ENCODE peak calls at places on chromosomes 2 and 18, in six cellular contexts. N is Peyer's patch, Q is fibroblast of lung, A is astrocyte, E is hepatocyte, J is adrenal gland. X is an unnamed sample.

GRCh38 chr2:95034221-95034620 is 8.7 kb downstream of the MAL start:
- DNase-seq in J (no peak), E (no peak), A (no peak), Q (peak), N (no peak), X (no peak)

GRCh38 chr2:31764169-31764568 is 183.4 kb upstream of the SRD5A2 start:
- DNase-seq in A (no peak), Q (no peak), J (no peak), E (peak), N (no peak), X (peak)

GRCh38 chr2:109345091-109345490 is 216.1 kb downstream of the SH3RF3 start:
- DNase-seq in J (no peak), E (no peak), A (no peak), Q (no peak), N (no peak), X (no peak)

GRCh38 chr18:74116628-74117554 is 30.7 kb downstream of the FBXO15 start:
- DNase-seq in E (peak), J (peak), N (no peak), A (peak), Q (peak), X (no peak)

GRCh38 chr2:138919336-138919735 is 139.1 kb upstream of the NXPH2 start:
- DNase-seq in Q (no peak), N (no peak), J (no peak), A (no peak), E (no peak), X (peak)

GRCh38 chr2:45278345-45279078 is 269.3 kb upstream of the SIX2 start:
- DNase-seq in A (peak), J (no peak), E (no peak), Q (peak), N (no peak), X (no peak)

GRCh38 chr18:13436596-13436995 is 218.0 kb downstream of the LDLRAD4 start:
- DNase-seq in Q (no peak), N (peak), J (peak), E (no peak), A (no peak), X (no peak)

GRCh38 chr18:3397786-3398185 is 52.2 kb upstream of the TGIF1 start:
- DNase-seq in N (no peak), J (no peak), Q (no peak), E (no peak), A (no peak), X (no peak)

GRCh38 chr18:44458777-44459176 is 221.9 kb upstream of the SETBP1 start:
- DNase-seq in J (no peak), E (peak), A (peak), Q (peak), N (no peak), X (peak)

GRCh38 chr18:3624818-3625716 is 175.1 kb downstream of the TGIF1 start:
- DNase-seq in A (peak), J (peak), N (no peak), Q (peak), E (peak), X (peak)

GRCh38 chr2:33118648-33119047 is 171.9 kb downstream of the LTBP1 start:
- DNase-seq in E (no peak), J (no peak), A (no peak), N (no peak), Q (no peak), X (no peak)

GRCh38 chr18:27377251-27377650 is 192.1 kb upstream of the CHST9 start:
- DNase-seq in Q (peak), N (no peak), J (no peak), A (peak), E (no peak), X (no peak)

GRCh38 chr2:202307690-202308089 is 42.1 kb downstream of the NOP58 start:
- DNase-seq in Q (no peak), A (no peak), J (no peak), N (no peak), E (peak), X (no peak)

GRCh38 chr2:29663266-29663665 is 258.1 kb downstream of the ALK start:
- DNase-seq in N (no peak), A (peak), Q (peak), J (no peak), E (no peak), X (peak)

GRCh38 chr2:96872591-96873349 is 2.9 kb upstream of the SEMA4C start:
- DNase-seq in J (no peak), A (peak), E (no peak), N (no peak), Q (peak), X (no peak)

GRCh38 chr2:182642328-182642727 is 73.7 kb upstream of the DNAJC10 start:
- DNase-seq in E (peak), J (peak), Q (peak), N (peak), A (peak), X (no peak)

GRCh38 chr2:139478191-139478914 is 698.2 kb upstream of the NXPH2 start:
- DNase-seq in N (no peak), E (no peak), A (no peak), Q (no peak), J (no peak), X (no peak)

GRCh38 chr2:191349990-191350389 is 104.8 kb downstream of the MYO1B start:
- DNase-seq in A (no peak), J (no peak), N (no peak), Q (no peak), E (no peak), X (no peak)

GRCh38 chr2:54724560-54725342 is 1.3 kb downstream of the EML6 start:
- DNase-seq in J (peak), N (peak), E (peak), Q (peak), A (no peak), X (no peak)

GRCh38 chr2:163607630-163608029 is 128.2 kb downstream of the FIGN start:
- DNase-seq in J (no peak), A (no peak), Q (no peak), N (no peak), E (no peak), X (no peak)

GRCh38 chr2:110885256-110885655 is 152.9 kb downstream of the ACOXL start:
- DNase-seq in N (no peak), A (no peak), Q (no peak), E (no peak), J (no peak), X (no peak)

GRCh38 chr2:110881908-110882307 is 149.5 kb downstream of the ACOXL start:
- DNase-seq in Q (no peak), J (no peak), E (no peak), A (no peak), N (no peak), X (no peak)

GRCh38 chr2:110888401-110888800 is 156.0 kb downstream of the ACOXL start:
- DNase-seq in Q (no peak), N (no peak), A (no peak), J (no peak), E (no peak), X (no peak)

GRCh38 chr2:110886806-110887573 is 154.6 kb downstream of the ACOXL start:
- DNase-seq in A (no peak), E (no peak), J (no peak), N (no peak), Q (no peak), X (no peak)

DNA sequence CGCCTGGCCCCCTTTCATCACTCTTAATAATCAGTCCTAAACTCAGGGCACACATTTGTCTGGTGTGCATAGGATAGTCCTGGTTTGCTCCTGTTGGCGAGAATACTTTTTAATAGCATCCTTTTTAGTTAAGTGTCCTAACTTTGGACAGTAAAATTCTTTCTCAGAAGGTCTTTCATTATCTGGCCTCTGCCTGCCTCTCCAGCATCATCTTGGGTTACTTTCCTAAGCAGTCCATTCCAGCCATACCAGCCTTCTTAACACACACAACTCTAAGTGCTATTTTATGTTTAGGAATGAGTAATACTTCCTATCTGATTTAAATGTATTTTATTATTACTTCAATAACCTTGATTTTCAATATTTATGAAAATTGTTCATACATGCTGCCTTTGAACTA is 151.0 kb downstream of the ACOXL start:
- DNase-seq in N (no peak), A (peak), E (no peak), Q (peak), J (no peak), X (no peak)
- H3K4me3 ChIP-seq in N (no peak), A (no peak), E (no peak), Q (no peak), J (no peak), X (no peak)

DNA sequence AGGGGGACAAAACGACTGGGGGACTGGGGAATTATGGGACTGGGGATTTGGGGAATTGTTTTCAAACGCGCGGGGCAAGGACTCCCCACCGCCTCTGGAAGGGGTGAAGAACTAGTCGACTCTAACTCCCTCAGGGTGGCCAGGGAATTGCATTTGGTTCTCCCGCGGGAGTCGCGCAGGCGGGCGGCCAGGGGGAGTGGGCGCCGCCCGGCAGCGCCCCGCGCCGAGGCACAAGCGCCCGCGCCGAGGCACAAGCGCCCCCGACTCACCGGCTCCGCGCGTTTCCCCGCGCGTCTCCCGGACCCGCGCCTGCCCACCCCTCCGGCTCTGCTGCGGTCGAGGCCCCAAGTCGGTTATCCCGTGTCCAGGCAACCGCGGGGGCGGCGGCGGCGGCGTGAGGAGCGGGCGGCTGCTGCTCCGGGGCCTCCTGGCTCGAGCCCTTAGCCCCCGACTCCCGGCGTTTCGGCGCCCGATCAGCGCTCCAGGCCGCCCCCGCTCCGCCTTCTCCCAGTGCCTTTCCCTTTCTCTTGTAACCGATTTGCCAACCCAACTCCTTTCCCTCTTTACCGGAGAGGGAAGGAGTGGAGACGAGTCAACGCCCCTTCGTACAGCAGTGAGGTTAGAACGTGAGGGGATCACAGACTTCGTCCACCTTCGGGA is at the start of gene CCDC178:
- DNase-seq in Q (peak), A (peak), J (no peak), E (peak), N (no peak), X (peak)
- H3K4me3 ChIP-seq in Q (peak), A (peak), J (peak), E (peak), N (peak), X (peak)

GRCh38 chr2:195536863-195537262 is 120.2 kb upstream of the SLC39A10 start:
- DNase-seq in Q (no peak), E (no peak), J (peak), A (no peak), N (no peak), X (no peak)

GRCh38 chr2:195533771-195534642 is 123.0 kb upstream of the SLC39A10 start:
- DNase-seq in J (peak), N (peak), E (peak), Q (peak), A (peak), X (peak)

GRCh38 chr2:195537811-195538210 is 119.2 kb upstream of the SLC39A10 start:
- DNase-seq in N (no peak), J (no peak), E (no peak), Q (no peak), A (no peak), X (no peak)

GRCh38 chr2:195538937-195539336 is 118.1 kb upstream of the SLC39A10 start:
- DNase-seq in Q (no peak), E (no peak), J (no peak), A (no peak), N (no peak), X (no peak)

GRCh38 chr2:195535911-195536522 is 121.0 kb upstream of the SLC39A10 start:
- DNase-seq in Q (no peak), A (no peak), N (peak), J (peak), E (no peak), X (no peak)
- H3K4me3 ChIP-seq in Q (no peak), A (no peak), N (no peak), J (no peak), E (no peak), X (no peak)

GRCh38 chr2:80292474-80292873 is 12.1 kb downstream of the LRRTM1 start:
- DNase-seq in A (no peak), E (no peak), J (no peak), Q (no peak), N (no peak), X (no peak)

GRCh38 chr2:80288576-80288975 is 16.0 kb downstream of the LRRTM1 start:
- DNase-seq in J (no peak), A (no peak), E (peak), Q (no peak), N (no peak), X (no peak)

DNA sequence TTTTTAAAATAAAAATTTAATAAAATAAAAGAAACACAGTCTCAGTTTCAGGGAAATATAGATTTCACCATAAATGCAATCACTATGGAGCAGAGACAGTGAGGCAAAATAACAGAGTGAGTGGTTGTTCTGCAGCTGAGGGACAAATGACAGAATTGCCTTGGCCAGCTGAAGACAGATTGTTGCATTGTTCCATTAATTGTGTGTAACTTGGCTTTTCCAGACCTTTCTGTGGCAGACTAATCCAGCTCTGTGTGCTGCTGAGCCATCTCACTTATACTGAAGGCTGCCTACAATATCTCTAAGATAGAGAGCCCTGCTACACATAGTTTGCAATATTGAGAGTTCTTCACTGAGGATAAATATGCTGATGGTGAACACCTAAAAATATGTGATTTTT is 11.5 kb downstream of the LRRTM1 start:
- DNase-seq in J (no peak), N (no peak), A (no peak), E (no peak), Q (no peak), X (no peak)
- H3K4me3 ChIP-seq in J (no peak), N (no peak), A (no peak), E (no peak), Q (no peak), X (no peak)

DNA sequence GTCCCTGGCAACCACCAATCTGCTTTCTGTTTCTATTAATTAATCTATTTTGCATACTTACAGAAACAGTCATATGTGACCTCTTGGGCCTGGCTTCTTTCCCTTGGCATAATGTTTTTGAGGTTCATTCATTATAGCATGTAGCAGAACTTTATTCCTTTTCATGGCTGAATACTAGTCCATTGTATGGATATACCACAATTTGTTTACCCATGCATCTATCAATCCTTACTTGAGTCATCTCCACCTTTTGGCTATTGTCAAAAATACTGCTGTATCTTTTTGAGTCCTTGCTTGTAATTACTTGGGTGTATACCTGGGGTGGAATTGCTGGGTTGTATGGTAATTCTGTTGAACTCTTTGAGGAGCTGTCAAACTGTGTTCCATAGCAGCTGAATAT is 126.8 kb downstream of the CTIF start:
- DNase-seq in N (no peak), E (no peak), J (no peak), Q (no peak), A (no peak), X (no peak)
- H3K4me3 ChIP-seq in N (no peak), E (no peak), J (no peak), Q (no peak), A (no peak), X (no peak)

DNA sequence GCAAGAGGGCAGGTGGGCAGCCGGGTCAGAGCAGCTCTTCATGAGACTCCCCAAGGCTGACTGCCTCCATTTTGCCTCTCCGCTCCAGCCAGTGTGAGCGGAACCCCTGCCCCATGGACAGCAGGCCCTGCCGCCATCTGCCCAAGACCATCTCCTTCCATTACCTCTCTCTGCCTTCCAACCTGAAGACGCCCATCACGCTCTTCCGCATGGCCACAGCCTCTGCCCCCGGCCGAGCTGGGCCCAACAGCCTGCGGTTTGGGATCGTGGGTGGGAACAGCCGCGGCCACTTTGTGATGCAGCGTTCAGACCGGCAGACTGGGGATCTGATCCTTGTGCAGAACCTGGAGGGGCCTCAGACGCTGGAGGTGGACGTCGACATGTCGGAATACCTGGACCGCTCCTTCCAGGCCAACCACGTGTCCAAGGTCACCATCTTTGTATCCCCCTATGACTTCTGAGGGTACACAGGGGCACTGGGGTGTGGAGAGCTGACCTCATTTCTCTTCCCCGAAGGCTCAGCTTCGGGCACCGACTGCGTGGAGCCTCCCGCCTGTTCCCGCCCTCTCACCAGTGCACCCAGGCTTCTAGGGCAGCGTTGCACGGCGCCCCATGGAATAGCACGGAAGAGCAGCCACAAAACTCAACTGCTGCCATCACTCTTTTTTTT is 49.0 kb downstream of the FBLN7 start:
- DNase-seq in J (no peak), E (no peak), Q (no peak), N (no peak), A (no peak), X (no peak)
- H3K4me3 ChIP-seq in J (no peak), E (no peak), Q (no peak), N (no peak), A (no peak), X (no peak)

DNA sequence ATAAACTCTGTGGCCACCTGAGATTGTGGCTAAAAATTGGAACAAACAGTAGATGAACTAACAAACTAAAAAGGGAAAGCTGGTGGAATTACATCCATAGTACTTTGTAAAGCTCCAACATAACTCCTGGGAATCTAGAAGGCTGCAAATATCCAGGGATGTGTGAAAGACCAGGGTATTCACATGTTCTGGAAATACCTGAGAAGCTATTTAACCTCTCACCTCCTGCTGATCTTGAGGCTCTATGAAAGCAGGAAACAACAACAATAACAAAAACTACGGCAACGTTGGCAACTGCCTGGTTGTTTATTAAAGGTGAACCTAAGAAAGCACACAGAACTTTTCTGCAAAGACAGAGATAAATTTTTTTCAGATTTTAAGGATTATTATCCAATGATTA is 171.3 kb downstream of the CCDC178 start:
- DNase-seq in E (no peak), Q (no peak), N (no peak), J (no peak), A (no peak), X (no peak)
- H3K4me3 ChIP-seq in E (no peak), Q (no peak), N (no peak), J (no peak), A (no peak), X (no peak)